ENCODE peak calls at places on chromosomes 12 and 14, in nine cellular contexts. P is ovary, Q is K562, W is uterus, T is IMR-90, V is A549, O is breast epithelium, K is right lobe of liver, C is thyroid gland. N is an unnamed sample.
A peak's percentile ranks its signal among the peaks of the same experiment; 100 is the strongest.

GRCh38 chr14:104570869-104571635 is 8.5 kb upstream of the C14orf180 start:
- DNase-seq in P (no peak), Q (no peak), W (no peak), T (no peak), V (no peak), O (no peak), K (no peak), C (no peak), N (no peak)

GRCh38 chr12:3077572-3078081 is 448 bp downstream of the TSPAN9 start:
- DNase-seq in P (peak; percentile 69), Q (no peak), W (peak; percentile 50), T (peak; percentile 45), V (no peak), O (peak; percentile 26), K (no peak), C (peak; percentile 31), N (peak; percentile 9)

GRCh38 chr12:107748472-107748871 is 12.5 kb downstream of the PRDM4 start:
- DNase-seq in P (no peak), Q (no peak), W (no peak), T (peak; percentile 81), V (no peak), O (no peak), K (no peak), C (no peak), N (no peak)

GRCh38 chr12:81942588-81942987 is 183.4 kb upstream of the PPFIA2 start:
- DNase-seq in P (no peak), Q (no peak), W (no peak), T (no peak), V (no peak), O (no peak), K (no peak), C (no peak), N (no peak)

GRCh38 chr12:3135522-3136461 is 58.6 kb downstream of the TSPAN9 start:
- DNase-seq in P (no peak), Q (peak; percentile 67), W (peak; percentile 50), T (peak; percentile 80), V (peak; percentile 83), O (peak; percentile 31), K (no peak), C (peak; percentile 32), N (peak; percentile 58)

GRCh38 chr14:32932921-32933622 is 5.6 kb upstream of the NPAS3 start:
- DNase-seq in P (no peak), Q (no peak), W (peak; percentile 16), T (no peak), V (no peak), O (no peak), K (no peak), C (peak; percentile 38), N (no peak)

GRCh38 chr14:88143817-88144216 is 138.9 kb downstream of the GPR65 start:
- DNase-seq in P (no peak), Q (peak; percentile 2), W (no peak), T (no peak), V (no peak), O (no peak), K (no peak), C (no peak), N (no peak)

GRCh38 chr12:107435072-107435471 is 250.5 kb upstream of the PWP1 start:
- DNase-seq in P (no peak), Q (no peak), W (no peak), T (peak; percentile 18), V (no peak), O (no peak), K (no peak), C (peak; percentile 49), N (no peak)

GRCh38 chr12:122265433-122265832 is 861 bp downstream of the VPS33A start:
- DNase-seq in P (no peak), Q (peak; percentile 16), W (no peak), T (no peak), V (no peak), O (no peak), K (no peak), C (no peak), N (peak; percentile 37)

GRCh38 chr12:122265931-122266771 is at the start of gene VPS33A:
- DNase-seq in P (peak; percentile 96), Q (peak; percentile 98), W (peak; percentile 97), T (peak; percentile 99), V (peak; percentile 99), O (peak; percentile 96), K (peak; percentile 97), C (peak; percentile 96), N (peak; percentile 99)
- TF ChIP-seq POLR2A in P (peak; percentile 61), Q (peak; percentile 89), W (peak; percentile 17), T (peak; percentile 78), V (peak; percentile 96), O (peak; percentile 31), K (peak; percentile 51), C (peak; percentile 60), N (peak; percentile 90)

DNA sequence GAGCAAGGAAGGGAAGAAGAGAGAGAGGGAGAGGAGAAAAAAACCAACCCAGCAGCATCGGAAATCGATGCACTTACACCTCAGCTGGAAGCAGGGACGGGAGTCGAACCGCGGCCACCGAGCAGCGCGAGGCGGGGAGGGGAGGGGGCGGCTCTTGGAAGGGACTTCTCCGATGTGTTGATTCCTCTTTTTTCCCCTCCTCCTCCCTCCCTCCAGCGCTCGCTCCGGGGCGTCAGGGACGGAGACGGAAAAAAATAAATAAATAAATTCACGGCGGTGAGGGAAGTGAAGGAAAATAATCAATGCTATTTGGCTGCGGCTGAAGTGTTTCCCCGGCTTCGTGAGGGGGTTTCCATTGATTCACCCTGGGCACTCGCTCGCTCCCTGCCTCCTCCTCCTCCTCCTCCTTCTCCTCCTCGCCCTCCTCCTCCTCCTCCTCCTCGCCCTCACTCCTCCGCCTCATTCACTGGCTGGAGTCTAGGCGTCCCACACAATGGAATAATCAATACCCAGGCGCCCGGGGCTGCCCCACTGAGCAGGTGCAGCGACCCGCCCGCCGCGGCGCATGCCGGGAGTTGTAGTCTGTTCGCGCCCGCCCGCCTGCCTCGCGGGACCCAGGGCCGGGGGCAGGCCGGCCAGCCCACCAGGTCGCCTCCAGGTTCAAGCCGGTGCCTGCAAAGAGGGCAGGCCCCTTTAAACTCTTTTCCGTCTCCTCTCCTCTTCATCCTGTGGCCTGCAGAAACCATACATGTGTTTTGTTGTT is at the start of gene ZFHX2:
- DNase-seq in P (no peak), Q (peak; percentile 73), W (peak; percentile 50), T (peak; percentile 49), V (peak; percentile 66), O (no peak), K (peak; percentile 93), C (peak; percentile 75), N (peak; percentile 65)
- TF ChIP-seq POLR2A in P (no peak), Q (no peak), W (no peak), T (no peak), V (peak; percentile 44), O (no peak), K (peak; percentile 26), C (peak; percentile 49), N (peak; percentile 21)

DNA sequence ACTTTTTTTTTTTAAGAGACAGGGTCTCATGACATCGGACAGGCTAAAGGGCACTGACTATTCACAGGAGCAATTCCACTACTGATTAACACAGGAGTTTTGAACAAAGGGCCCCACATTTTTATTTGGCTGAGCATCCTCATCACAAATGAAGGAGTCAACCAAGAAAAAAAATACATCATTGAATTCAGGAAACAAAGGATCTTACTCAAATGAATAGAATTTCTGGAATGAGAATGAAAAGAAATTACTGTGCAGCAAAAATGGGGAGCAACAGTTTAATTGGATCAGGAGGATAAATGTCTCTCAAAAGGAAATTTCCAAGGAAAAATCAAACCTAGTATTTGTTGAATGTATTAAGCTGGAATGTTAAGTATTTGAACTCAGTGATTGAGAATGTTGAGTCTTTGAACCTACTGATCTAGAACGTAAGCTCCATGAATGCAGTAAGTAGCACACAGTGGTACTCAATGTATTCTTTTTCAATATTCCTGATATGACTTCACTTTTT is 20.8 kb upstream of the PYROXD1 start:
- DNase-seq in P (no peak), Q (no peak), W (no peak), T (peak; percentile 42), V (peak; percentile 23), O (no peak), K (no peak), C (no peak), N (no peak)
- TF ChIP-seq POLR2A in P (no peak), Q (no peak), W (no peak), T (no peak), V (no peak), O (no peak), K (no peak), C (no peak), N (no peak)

DNA sequence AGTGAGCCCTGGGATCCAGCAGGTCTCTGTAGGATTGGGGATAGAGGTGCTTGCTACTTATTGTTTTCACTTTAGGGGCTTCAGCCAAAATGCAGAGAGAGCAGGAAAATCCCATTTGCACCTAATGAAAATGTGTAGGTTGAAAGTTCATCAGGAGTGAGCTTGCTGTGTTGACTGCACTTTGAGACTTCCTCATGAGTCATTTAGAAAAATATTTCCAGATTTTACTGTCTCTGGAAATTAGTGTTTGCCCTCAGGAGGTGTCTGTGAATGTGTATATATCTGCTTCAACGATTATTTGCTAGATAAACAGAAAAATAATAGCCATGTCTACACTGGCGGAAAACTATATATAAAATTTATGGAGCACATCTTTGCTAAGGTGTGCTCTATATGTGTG is 159.3 kb downstream of the CAND1 start:
- DNase-seq in P (no peak), Q (no peak), W (no peak), T (no peak), V (no peak), O (no peak), K (no peak), C (no peak), N (no peak)
- TF ChIP-seq POLR2A in P (no peak), Q (no peak), W (no peak), T (no peak), V (no peak), O (no peak), K (no peak), C (no peak), N (no peak)

GRCh38 chr12:110794623-110795280 is 52.0 kb upstream of the CCDC63 start:
- DNase-seq in P (peak; percentile 7), Q (peak; percentile 44), W (peak; percentile 35), T (no peak), V (no peak), O (peak; percentile 64), K (no peak), C (peak; percentile 10), N (no peak)
- TF ChIP-seq POLR2A in P (no peak), Q (no peak), W (no peak), T (no peak), V (no peak), O (no peak), K (no peak), C (no peak), N (no peak)

GRCh38 chr12:38903596-38903995 is 1.8 kb downstream of the CPNE8 start:
- DNase-seq in P (no peak), Q (peak; percentile 9), W (no peak), T (no peak), V (no peak), O (no peak), K (no peak), C (no peak), N (no peak)

GRCh38 chr12:38905480-38906351 is at the start of gene CPNE8:
- DNase-seq in P (peak; percentile 87), Q (peak; percentile 73), W (peak; percentile 87), T (no peak), V (peak; percentile 87), O (peak; percentile 69), K (peak; percentile 92), C (peak; percentile 79), N (peak; percentile 50)

GRCh38 chr12:38904932-38905479 is 385 bp downstream of the CPNE8 start:
- DNase-seq in P (peak; percentile 74), Q (peak; percentile 78), W (peak; percentile 79), T (no peak), V (peak; percentile 94), O (peak; percentile 76), K (peak; percentile 96), C (peak; percentile 90), N (peak; percentile 49)

GRCh38 chr12:38907171-38907923 is 2.0 kb upstream of the CPNE8 start:
- DNase-seq in P (no peak), Q (no peak), W (no peak), T (no peak), V (no peak), O (no peak), K (no peak), C (no peak), N (no peak)

GRCh38 chr12:38906482-38907170 is 1.2 kb upstream of the CPNE8 start:
- DNase-seq in P (peak; percentile 85), Q (peak; percentile 83), W (peak; percentile 86), T (no peak), V (peak; percentile 88), O (peak; percentile 72), K (peak; percentile 94), C (peak; percentile 90), N (peak; percentile 77)
- TF ChIP-seq POLR2A in P (peak; percentile 65), Q (no peak), W (no peak), T (no peak), V (peak; percentile 28), O (peak; percentile 24), K (peak; percentile 67), C (peak; percentile 68), N (no peak)